ENCODE peak calls at places on chromosomes 13 and 19, in six cellular contexts. T, V, W, N, M and Z are unnamed samples.

GRCh38 chr19:44903602-44904425 is 1.8 kb upstream of the APOE start:
- DNase-seq in T (no peak), V (peak), W (peak), N (peak), M (peak), Z (peak)

GRCh38 chr13:89554801-89555200 is 1792.7 kb upstream of the MIR17HG start:
- DNase-seq in T (no peak), V (no peak), W (no peak), N (peak), M (no peak), Z (peak)

GRCh38 chr13:78468546-78469060 is 134.7 kb downstream of the POU4F1 start:
- DNase-seq in T (no peak), V (no peak), W (no peak), N (no peak), M (no peak), Z (no peak)

GRCh38 chr13:78192721-78193120 is 274.1 kb upstream of the EDNRB start:
- DNase-seq in T (no peak), V (no peak), W (peak), N (peak), M (no peak), Z (peak)

GRCh38 chr19:51124729-51125128 is at the start of gene SIGLEC9:
- DNase-seq in T (no peak), V (no peak), W (no peak), N (no peak), M (no peak), Z (no peak)

GRCh38 chr13:113152894-113153809 is 5.3 kb upstream of the PROZ start:
- DNase-seq in T (no peak), V (peak), W (peak), N (peak), M (peak), Z (peak)

GRCh38 chr19:15640294-15640903 is at the start of gene CYP4F3:
- DNase-seq in T (peak), V (no peak), W (peak), N (peak), M (no peak), Z (no peak)

GRCh38 chr13:40059540-40060232 is 404.2 kb downstream of the COG6 start:
- DNase-seq in T (peak), V (no peak), W (peak), N (no peak), M (no peak), Z (peak)

GRCh38 chr13:42762251-42762650 is 19.1 kb upstream of the FAM216B start:
- DNase-seq in T (peak), V (no peak), W (no peak), N (peak), M (no peak), Z (no peak)

GRCh38 chr19:47826800-47827199 is 5.1 kb downstream of the CRX start:
- DNase-seq in T (no peak), V (no peak), W (no peak), N (no peak), M (no peak), Z (no peak)

GRCh38 chr19:39469036-39469435 is 11.6 kb upstream of the TIMM50 start:
- DNase-seq in T (no peak), V (no peak), W (no peak), N (no peak), M (no peak), Z (no peak)

GRCh38 chr19:33430674-33431277 is 57.3 kb downstream of the CEBPG start:
- DNase-seq in T (peak), V (peak), W (peak), N (peak), M (peak), Z (peak)

GRCh38 chr13:28344163-28344562 is 150.8 kb downstream of the FLT1 start:
- DNase-seq in T (no peak), V (no peak), W (no peak), N (no peak), M (no peak), Z (no peak)

GRCh38 chr19:42066075-42066754 is 3.8 kb downstream of the GRIK5 start:
- DNase-seq in T (no peak), V (peak), W (peak), N (peak), M (peak), Z (peak)

GRCh38 chr13:46866150-46866549 is 30.7 kb downstream of the HTR2A start:
- DNase-seq in T (peak), V (peak), W (peak), N (peak), M (peak), Z (peak)

GRCh38 chr19:36041831-36042230 is 9.2 kb upstream of the CLIP3 start:
- DNase-seq in T (peak), V (peak), W (peak), N (peak), M (no peak), Z (peak)

GRCh38 chr13:67048793-67049150 is 181.4 kb downstream of the PCDH9 start:
- DNase-seq in T (no peak), V (no peak), W (no peak), N (no peak), M (no peak), Z (peak)

GRCh38 chr19:56091066-56091490 is 30.0 kb downstream of the ZNF787 start:
- DNase-seq in T (peak), V (no peak), W (peak), N (peak), M (no peak), Z (peak)

GRCh38 chr13:114167445-114167844 is 11.6 kb upstream of the CFAP97D2 start:
- DNase-seq in T (no peak), V (no peak), W (peak), N (peak), M (no peak), Z (no peak)

GRCh38 chr19:9836021-9836420 is 903 bp downstream of the PIN1 start:
- DNase-seq in T (no peak), V (no peak), W (peak), N (peak), M (peak), Z (peak)

GRCh38 chr13:45715351-45715750 is 13.2 kb downstream of the CBY2 start:
- DNase-seq in T (no peak), V (no peak), W (no peak), N (no peak), M (no peak), Z (no peak)

GRCh38 chr19:43450545-43450997 is 14.8 kb downstream of the LYPD3 start:
- DNase-seq in T (peak), V (no peak), W (peak), N (no peak), M (no peak), Z (peak)

GRCh38 chr13:46679369-46680180 is 117.4 kb downstream of the ESD start:
- DNase-seq in T (no peak), V (peak), W (peak), N (no peak), M (peak), Z (peak)

GRCh38 chr13:44470623-44471562 is 97.3 kb downstream of the SERP2 start:
- DNase-seq in T (no peak), V (peak), W (peak), N (peak), M (no peak), Z (peak)

GRCh38 chr19:39385629-39386411 is 5.1 kb downstream of the PAF1 start:
- DNase-seq in T (no peak), V (no peak), W (no peak), N (no peak), M (no peak), Z (no peak)

GRCh38 chr19:29404951-29405727 is 120.7 kb upstream of the VSTM2B start:
- DNase-seq in T (no peak), V (peak), W (peak), N (peak), M (no peak), Z (no peak)

GRCh38 chr19:4811328-4812131 is 20.0 kb downstream of the TICAM1 start:
- DNase-seq in T (peak), V (peak), W (peak), N (peak), M (peak), Z (peak)

GRCh38 chr19:8304841-8305621 is 3.1 kb downstream of the CD320 start:
- DNase-seq in T (no peak), V (peak), W (no peak), N (no peak), M (peak), Z (no peak)

GRCh38 chr19:5641171-5641570 is 18.3 kb downstream of the SAFB start:
- DNase-seq in T (peak), V (no peak), W (no peak), N (no peak), M (no peak), Z (no peak)

GRCh38 chr19:1576242-1577089 is 8.3 kb upstream of the MEX3D start:
- DNase-seq in T (no peak), V (no peak), W (no peak), N (no peak), M (no peak), Z (no peak)

GRCh38 chr13:80463673-80464352 is 122.9 kb upstream of the SPRY2 start:
- DNase-seq in T (peak), V (no peak), W (no peak), N (peak), M (no peak), Z (peak)

GRCh38 chr19:55197531-55197930 is 11.8 kb downstream of the PTPRH start:
- DNase-seq in T (no peak), V (peak), W (peak), N (peak), M (no peak), Z (no peak)

GRCh38 chr13:45492538-45492937 is 27.8 kb downstream of the COG3 start:
- DNase-seq in T (no peak), V (no peak), W (no peak), N (no peak), M (no peak), Z (peak)

GRCh38 chr13:37884674-37885073 is 15.1 kb upstream of the TRPC4 start:
- DNase-seq in T (no peak), V (no peak), W (peak), N (no peak), M (no peak), Z (no peak)
- H3K4me3 ChIP-seq in T (no peak), V (no peak), W (no peak), N (no peak), M (no peak), Z (no peak)

DNA sequence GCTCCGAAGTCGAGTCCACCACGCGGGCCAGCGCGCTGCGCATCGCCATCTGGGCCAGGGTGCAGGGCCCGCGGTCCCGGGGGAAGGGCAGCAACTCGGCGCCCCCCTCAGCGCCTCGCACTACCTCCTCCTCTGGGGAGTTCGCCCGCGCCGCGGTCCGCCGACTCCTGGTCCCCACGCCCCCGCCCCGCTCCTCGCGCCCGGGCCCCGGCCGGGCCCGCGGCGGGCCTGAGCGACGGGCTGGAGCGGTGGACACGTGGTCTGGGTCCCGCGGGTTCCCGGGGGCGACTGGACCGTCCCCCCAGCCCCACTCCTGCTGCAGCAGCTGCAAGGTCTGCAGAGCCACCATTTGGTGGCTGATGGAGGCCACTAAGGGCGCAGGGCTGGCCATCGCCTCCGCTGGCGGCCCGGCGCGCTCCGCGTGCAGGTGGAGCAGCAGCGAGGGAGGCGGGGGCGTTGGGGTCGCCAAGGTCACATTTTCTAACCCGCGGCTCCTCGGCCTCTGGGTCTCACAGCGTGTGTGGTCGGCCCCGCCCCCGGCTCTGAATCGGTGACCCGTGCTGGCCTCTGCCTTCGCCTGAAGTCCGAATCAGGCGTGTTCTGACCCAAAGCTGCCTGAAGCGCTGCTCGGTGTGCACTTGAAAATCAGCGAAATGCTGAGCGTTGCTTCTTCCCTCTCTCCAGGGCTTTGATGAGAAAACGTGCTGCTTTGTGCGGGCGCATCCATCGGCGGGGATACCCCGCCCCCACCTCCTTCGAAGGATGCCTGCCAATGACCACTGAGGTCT is at the start of gene DLEU7:
- DNase-seq in T (no peak), V (peak), W (no peak), N (no peak), M (peak), Z (no peak)
- H3K9ac ChIP-seq in T (no peak), V (no peak), W (no peak), N (no peak), M (peak), Z (no peak)

GRCh38 chr13:111142472-111142871 is 27.4 kb downstream of the ARHGEF7 start:
- DNase-seq in T (no peak), V (no peak), W (no peak), N (no peak), M (no peak), Z (no peak)
- H3K4me3 ChIP-seq in T (no peak), V (no peak), W (no peak), N (no peak), M (no peak), Z (no peak)

GRCh38 chr19:13583753-13584152 is 77.5 kb upstream of the CACNA1A start:
- DNase-seq in T (no peak), V (no peak), W (no peak), N (no peak), M (no peak), Z (no peak)

GRCh38 chr19:13585512-13585911 is 79.2 kb upstream of the CACNA1A start:
- DNase-seq in T (no peak), V (no peak), W (no peak), N (no peak), M (no peak), Z (no peak)

GRCh38 chr19:13588953-13589833 is 82.9 kb upstream of the CACNA1A start:
- DNase-seq in T (peak), V (peak), W (peak), N (peak), M (peak), Z (peak)
- H3K9ac ChIP-seq in T (no peak), V (no peak), W (no peak), N (no peak), M (no peak), Z (no peak)

GRCh38 chr19:20612711-20613316 is 47.2 kb upstream of the ZNF737 start:
- DNase-seq in T (peak), V (no peak), W (no peak), N (no peak), M (peak), Z (no peak)
- H3K4me3 ChIP-seq in T (peak), V (no peak), W (no peak), N (no peak), M (no peak), Z (peak)

DNA sequence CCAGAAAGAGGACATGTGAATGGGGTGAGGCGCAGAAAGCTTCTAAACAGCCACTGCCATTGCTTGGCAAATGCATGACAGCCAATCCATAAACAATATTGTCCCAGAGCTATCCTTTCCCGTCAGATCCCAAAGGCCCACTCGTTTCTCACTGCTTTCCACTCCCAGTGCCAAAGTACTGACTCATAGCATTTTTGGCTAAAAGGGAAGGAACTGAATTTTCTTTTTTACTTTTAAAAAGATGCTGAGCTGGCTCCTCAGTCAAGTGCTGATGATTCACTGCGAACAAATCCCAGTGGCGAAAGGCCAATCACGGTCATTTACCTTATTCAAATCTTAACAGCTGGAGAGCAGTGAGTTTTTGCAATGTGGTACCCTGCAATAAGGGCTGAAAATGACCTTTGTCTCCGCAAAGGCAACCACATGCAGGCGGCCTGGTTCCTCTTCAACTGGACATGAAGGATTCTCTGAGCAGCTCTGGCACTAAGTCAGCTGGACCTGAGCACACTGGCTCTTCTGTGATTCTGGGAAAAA is 151.7 kb downstream of the DCLK1 start:
- DNase-seq in T (peak), V (no peak), W (peak), N (peak), M (no peak), Z (peak)
- H3K9ac ChIP-seq in T (no peak), V (no peak), W (peak), N (no peak), M (no peak), Z (no peak)

DNA sequence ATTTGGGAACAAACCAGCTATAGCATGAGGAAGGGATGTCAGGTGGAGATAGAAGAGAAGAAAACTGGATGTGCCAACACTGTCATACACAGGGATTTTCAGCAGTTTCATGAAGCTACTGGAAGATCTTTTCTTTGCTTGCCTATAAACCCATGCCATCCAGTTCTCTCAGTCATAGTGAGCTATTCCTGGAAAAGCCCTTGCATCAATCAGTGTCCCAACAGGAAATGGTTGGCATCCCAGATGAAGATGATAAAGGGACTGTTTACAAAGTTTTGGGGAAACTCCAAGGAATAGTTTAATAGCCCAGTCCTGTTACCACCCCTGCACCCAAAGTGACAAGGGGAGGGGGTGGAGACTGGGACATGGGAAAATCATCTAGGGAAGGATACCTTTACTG is 58.5 kb upstream of the ARGLU1 start:
- DNase-seq in T (no peak), V (no peak), W (no peak), N (no peak), M (no peak), Z (no peak)
- H3K4me3 ChIP-seq in T (no peak), V (no peak), W (no peak), N (no peak), M (no peak), Z (no peak)